ENCODE peak calls at places on chromosomes 2 and 18, in four cellular contexts. R is hippocampal formation, A is BE2C, W is osteocyte. O is an unnamed sample.

GRCh38 chr2:166238176-166238575 is 110.4 kb upstream of the SCN1A start:
- DNase-seq in R (no peak), A (no peak), W (no peak), O (no peak)

GRCh38 chr2:16653083-16653375 is 12.6 kb downstream of the CYRIA start:
- DNase-seq in R (no peak), A (no peak), W (no peak), O (no peak)

GRCh38 chr2:46460991-46461715 is 18.2 kb upstream of the TMEM247 start:
- DNase-seq in R (peak; percentile 70), A (peak; percentile 73), W (peak; percentile 90), O (peak; percentile 61)

GRCh38 chr18:56460590-56460989 is 177.8 kb downstream of the TXNL1 start:
- DNase-seq in R (no peak), A (no peak), W (no peak), O (no peak)

GRCh38 chr2:66362651-66363050 is 72.3 kb upstream of the MEIS1 start:
- DNase-seq in R (no peak), A (no peak), W (no peak), O (no peak)

GRCh38 chr2:214484239-214484638 is 73.4 kb downstream of the VWC2L start:
- DNase-seq in R (no peak), A (peak; percentile 22), W (no peak), O (no peak)

GRCh38 chr2:100596465-100596864 is 33.7 kb downstream of the PDCL3 start:
- DNase-seq in R (no peak), A (no peak), W (no peak), O (no peak)

GRCh38 chr2:48270209-48270608 is 259.7 kb upstream of the STON1 start:
- DNase-seq in R (no peak), A (no peak), W (no peak), O (no peak)

GRCh38 chr2:230226090-230226551 is 585 bp downstream of the SP140 start:
- DNase-seq in R (no peak), A (no peak), W (no peak), O (no peak)

GRCh38 chr2:174048238-174048637 is 83.1 kb upstream of the SP3 start:
- DNase-seq in R (no peak), A (no peak), W (no peak), O (no peak)

GRCh38 chr2:112318515-112318914 is 43.1 kb downstream of the ZC3H6 start:
- DNase-seq in R (no peak), A (no peak), W (no peak), O (no peak)

GRCh38 chr2:160417745-160418397 is 75.7 kb downstream of the RBMS1 start:
- DNase-seq in R (no peak), A (no peak), W (no peak), O (no peak)

GRCh38 chr2:85539361-85540130 is 578 bp downstream of the MAT2A start:
- DNase-seq in R (peak; percentile 57), A (peak; percentile 59), W (peak; percentile 86), O (peak; percentile 64)

GRCh38 chr2:149926149-149926548 is 338.6 kb upstream of the MMADHC start:
- DNase-seq in R (no peak), A (no peak), W (no peak), O (no peak)

GRCh38 chr2:110806053-110806452 is 73.7 kb downstream of the ACOXL start:
- DNase-seq in R (no peak), A (no peak), W (peak; percentile 70), O (no peak)

GRCh38 chr18:23712445-23712844 is 23.2 kb downstream of the LAMA3 start:
- DNase-seq in R (no peak), A (no peak), W (no peak), O (no peak)

GRCh38 chr2:70078384-70078783 is 8.9 kb upstream of the PCBP1 start:
- DNase-seq in R (no peak), A (no peak), W (no peak), O (no peak)

GRCh38 chr2:148251993-148252392 is 231.1 kb downstream of the MBD5 start:
- DNase-seq in R (no peak), A (no peak), W (no peak), O (no peak)

GRCh38 chr2:193538061-193538460 is 1343.3 kb upstream of the TMEFF2 start:
- DNase-seq in R (no peak), A (no peak), W (no peak), O (no peak)

GRCh38 chr2:171347158-171347557 is 86.6 kb downstream of the METTL8 start:
- DNase-seq in R (no peak), A (no peak), W (no peak), O (no peak)

GRCh38 chr2:143551946-143552655 is 422.9 kb downstream of the ARHGAP15 start:
- DNase-seq in R (no peak), A (no peak), W (no peak), O (no peak)

GRCh38 chr2:23427350-23427749 is 42.4 kb downstream of the KLHL29 start:
- DNase-seq in R (no peak), A (no peak), W (peak; percentile 32), O (no peak)

GRCh38 chr2:16081316-16082200 is 141.2 kb downstream of the MYCN start:
- DNase-seq in R (no peak), A (no peak), W (no peak), O (no peak)

GRCh38 chr2:236935131-236935530 is 150.6 kb upstream of the COPS8 start:
- DNase-seq in R (no peak), A (no peak), W (peak; percentile 62), O (no peak)

GRCh38 chr2:225570000-225570399 is 170.5 kb downstream of the NYAP2 start:
- DNase-seq in R (no peak), A (no peak), W (no peak), O (no peak)

GRCh38 chr2:105631011-105631410 is 113.7 kb upstream of the NCK2 start:
- DNase-seq in R (no peak), A (no peak), W (no peak), O (no peak)

GRCh38 chr2:100166701-100167100 is 24.3 kb upstream of the AFF3 start:
- DNase-seq in R (no peak), A (no peak), W (no peak), O (no peak)

GRCh38 chr18:12391487-12392136 is 14.6 kb upstream of the AFG3L2 start:
- DNase-seq in R (peak; percentile 45), A (peak; percentile 57), W (no peak), O (peak; percentile 20)

GRCh38 chr2:237090906-237091305 is 5.2 kb downstream of the COPS8 start:
- DNase-seq in R (no peak), A (no peak), W (no peak), O (no peak)

GRCh38 chr2:72162574-72162973 is 14.9 kb upstream of the CYP26B1 start:
- DNase-seq in R (no peak), A (no peak), W (no peak), O (no peak)

GRCh38 chr2:135164431-135164830 is 112.3 kb downstream of the RAB3GAP1 start:
- DNase-seq in R (no peak), A (no peak), W (no peak), O (no peak)

GRCh38 chr18:12638634-12639124 is 19.2 kb downstream of the SPIRE1 start:
- DNase-seq in R (no peak), A (no peak), W (no peak), O (no peak)

GRCh38 chr2:20350105-20350712 is 435 bp downstream of the PUM2 start:
- DNase-seq in R (no peak), A (peak; percentile 73), W (peak; percentile 84), O (peak; percentile 34)

GRCh38 chr2:215772003-215772402 is 241.3 kb downstream of the MREG start:
- DNase-seq in R (no peak), A (no peak), W (no peak), O (no peak)

GRCh38 chr2:161243873-161244272 is 64.4 kb upstream of the PSMD14 start:
- DNase-seq in R (no peak), A (no peak), W (no peak), O (no peak)

GRCh38 chr18:44238911-44239310 is 441.8 kb upstream of the SETBP1 start:
- DNase-seq in R (no peak), A (no peak), W (no peak), O (no peak)

GRCh38 chr2:26292646-26293045 is 47.9 kb downstream of the HADHB start:
- DNase-seq in R (no peak), A (no peak), W (no peak), O (peak; percentile 28)

GRCh38 chr18:2602844-2603243 is 31.5 kb downstream of the NDC80 start:
- DNase-seq in R (no peak), A (no peak), W (no peak), O (no peak)

O was measured in hypothalamus.